ENCODE peak calls at places on chromosome 7, in five cellular contexts. K is K562, G is neuronal stem cell, I is IMR-90, S is prostate gland. A is an unnamed sample.
A peak's percentile ranks its signal among the peaks of the same experiment; 100 is the strongest.

GRCh38 chr7:107194051-107194450 is 25.2 kb downstream of the HBP1 start:
- DNase-seq in K (no peak), G (no peak), I (peak; percentile 11), S (no peak), A (no peak)

GRCh38 chr7:144024213-144024612 is 24.1 kb downstream of the OR6B1 start:
- DNase-seq in K (no peak), G (no peak), I (no peak), S (no peak), A (no peak)

GRCh38 chr7:132255084-132255483 is 321.2 kb downstream of the PLXNA4 start:
- DNase-seq in K (no peak), G (no peak), I (no peak), S (no peak), A (no peak)

GRCh38 chr7:1964913-1965578 is 267.7 kb downstream of the MAD1L1 start:
- DNase-seq in K (no peak), G (no peak), I (no peak), S (no peak), A (no peak)

GRCh38 chr7:43590862-43591550 is 8.1 kb downstream of the STK17A start:
- DNase-seq in K (no peak), G (no peak), I (no peak), S (no peak), A (no peak)

GRCh38 chr7:33511735-33512134 is 382.4 kb downstream of the BBS9 start:
- DNase-seq in K (no peak), G (no peak), I (no peak), S (no peak), A (no peak)

GRCh38 chr7:142012825-142013506 is 17.3 kb downstream of the MGAM start:
- DNase-seq in K (no peak), G (peak; percentile 0), I (no peak), S (no peak), A (peak; percentile 47)

GRCh38 chr7:130419652-130420051 is 21.2 kb downstream of the CEP41 start:
- DNase-seq in K (no peak), G (no peak), I (peak; percentile 6), S (no peak), A (no peak)

GRCh38 chr7:152866125-152866524 is 106.6 kb downstream of the ACTR3B start:
- DNase-seq in K (no peak), G (no peak), I (peak; percentile 48), S (no peak), A (no peak)

GRCh38 chr7:152669758-152670157 is 6.2 kb downstream of the XRCC2 start:
- DNase-seq in K (no peak), G (no peak), I (no peak), S (no peak), A (no peak)

DNA sequence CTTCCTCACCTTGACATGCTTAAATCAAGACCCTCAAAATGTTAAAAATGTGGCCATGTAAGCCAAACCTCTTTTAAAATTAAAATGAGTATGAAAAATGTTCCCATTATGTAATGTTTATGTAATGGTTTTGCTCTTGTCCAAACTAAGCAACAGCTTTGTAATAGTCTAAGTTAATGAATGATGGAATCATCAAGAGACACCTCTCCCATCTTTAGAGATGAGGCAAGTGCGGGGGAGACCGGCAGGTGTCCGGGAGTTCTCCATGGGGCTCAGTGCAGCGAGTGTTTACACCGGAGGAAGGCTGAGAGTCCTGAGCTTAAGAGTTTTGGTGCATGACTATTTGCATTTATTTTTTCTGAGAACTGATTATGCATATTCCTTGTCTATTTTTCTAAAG is 384.9 kb upstream of the RNF32 start:
- DNase-seq in K (no peak), G (no peak), I (no peak), S (no peak), A (no peak)
- H3K27me3 ChIP-seq in K (peaks cover 8% of the 10 kb centered on the region), G (no peaks in the 10 kb centered on the region), I (no peaks in the 10 kb centered on the region), S (no peaks in the 10 kb centered on the region), A (no peaks in the 10 kb centered on the region)

GRCh38 chr7:41701542-41701941 is 1.3 kb downstream of the INHBA start:
- DNase-seq in K (no peak), G (no peak), I (peak; percentile 33), S (no peak), A (no peak)
- H3K4me3 ChIP-seq in K (no peak overlapping the region), G (peak overlapping the region; percentile 17), I (peak overlapping the region; percentile 91), S (no peak overlapping the region), A (peak overlapping the region; percentile 82)

DNA sequence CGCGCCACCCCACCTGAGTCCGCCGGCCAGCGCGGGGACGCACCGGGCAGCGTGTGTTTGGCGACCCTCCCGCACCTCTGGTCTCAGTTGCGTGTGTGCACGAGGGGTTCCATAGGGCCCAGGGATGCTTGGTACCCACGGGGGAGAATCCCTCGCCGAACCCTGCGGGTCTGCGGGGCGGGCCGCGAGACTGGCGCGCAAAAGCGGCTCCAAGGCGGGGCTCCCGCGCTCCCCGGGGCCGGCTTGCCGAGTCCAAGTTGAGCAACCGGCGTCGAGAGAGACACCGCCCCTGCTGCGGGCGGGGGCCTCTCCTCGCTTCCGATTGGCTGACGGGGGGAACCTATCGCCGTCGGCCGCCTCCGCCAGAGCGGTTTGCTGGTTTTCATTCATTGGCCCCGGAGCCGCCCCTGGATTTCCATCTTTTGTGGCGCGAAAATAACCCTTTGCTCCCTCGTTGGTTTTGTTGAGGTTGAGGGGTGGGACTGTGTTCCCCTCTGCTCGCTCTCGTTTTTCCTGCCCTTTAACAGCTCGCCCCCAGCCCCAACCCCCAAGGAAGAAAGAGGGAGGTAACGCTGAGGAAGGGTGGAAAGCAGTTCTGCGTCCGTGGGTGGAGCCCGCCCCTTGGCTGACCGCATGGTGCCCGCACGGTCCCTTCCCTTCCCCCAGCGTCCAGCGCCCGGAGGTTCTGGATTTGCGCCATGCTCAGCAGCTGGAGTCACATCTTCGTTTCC is 4.0 kb upstream of the IGF2BP3 start:
- DNase-seq in K (peak; percentile 97), G (peak; percentile 98), I (peak; percentile 95), S (no peak), A (peak; percentile 95)
- H3K27me3 ChIP-seq in K (no peaks in the 10 kb centered on the region), G (no peaks in the 10 kb centered on the region), I (no peaks in the 10 kb centered on the region), S (peaks cover 65% of the 10 kb centered on the region), A (no peaks in the 10 kb centered on the region)

GRCh38 chr7:155803418-155804376 is 8.6 kb downstream of the SHH start:
- DNase-seq in K (no peak), G (no peak), I (no peak), S (no peak), A (no peak)
- H3K4me3 ChIP-seq in K (no peak overlapping the region), G (peak overlapping the region; percentile 45), I (peak overlapping the region; percentile 24), S (no peak overlapping the region), A (peak overlapping the region; percentile 36)

GRCh38 chr7:158166386-158167340 is 421.0 kb downstream of the PTPRN2 start:
- DNase-seq in K (no peak), G (no peak), I (no peak), S (no peak), A (no peak)

GRCh38 chr7:158167373-158167772 is 420.2 kb downstream of the PTPRN2 start:
- DNase-seq in K (no peak), G (no peak), I (no peak), S (no peak), A (no peak)

GRCh38 chr7:158164101-158165095 is 423.2 kb downstream of the PTPRN2 start:
- DNase-seq in K (no peak), G (no peak), I (no peak), S (no peak), A (no peak)

GRCh38 chr7:158161194-158161593 is 426.4 kb downstream of the PTPRN2 start:
- DNase-seq in K (no peak), G (no peak), I (no peak), S (no peak), A (no peak)

DNA sequence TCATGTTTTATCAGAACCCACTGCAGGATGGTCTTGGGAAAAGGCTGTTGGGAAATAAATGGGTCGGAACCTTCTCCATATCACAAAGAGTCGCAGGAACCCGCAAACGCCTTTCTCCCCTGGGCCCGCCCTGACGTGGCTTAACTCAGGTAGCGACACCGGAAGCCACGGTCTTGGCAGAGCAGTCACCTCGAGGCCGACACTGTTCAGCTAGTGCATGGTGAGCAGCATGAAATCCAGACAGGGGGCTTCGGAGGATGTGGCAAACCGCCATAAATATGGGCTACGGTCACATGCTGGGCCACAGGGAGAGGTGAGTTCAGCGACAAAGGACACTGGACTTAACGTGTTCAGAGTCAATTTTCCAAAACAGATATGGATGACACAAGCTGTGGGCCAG is 421.9 kb downstream of the PTPRN2 start:
- DNase-seq in K (no peak), G (no peak), I (no peak), S (no peak), A (no peak)
- H3K27me3 ChIP-seq in K (peaks cover 24% of the 10 kb centered on the region), G (no peaks in the 10 kb centered on the region), I (no peaks in the 10 kb centered on the region), S (no peaks in the 10 kb centered on the region), A (no peaks in the 10 kb centered on the region)

GRCh38 chr7:134513169-134513752 is 14.1 kb upstream of the AKR1B10 start:
- DNase-seq in K (peak; percentile 69), G (peak; percentile 11), I (peak; percentile 63), S (peak; percentile 17), A (peak; percentile 30)
- H3K4me3 ChIP-seq in K (no peak overlapping the region), G (no peak overlapping the region), I (no peak overlapping the region), S (no peak overlapping the region), A (no peak overlapping the region)

DNA sequence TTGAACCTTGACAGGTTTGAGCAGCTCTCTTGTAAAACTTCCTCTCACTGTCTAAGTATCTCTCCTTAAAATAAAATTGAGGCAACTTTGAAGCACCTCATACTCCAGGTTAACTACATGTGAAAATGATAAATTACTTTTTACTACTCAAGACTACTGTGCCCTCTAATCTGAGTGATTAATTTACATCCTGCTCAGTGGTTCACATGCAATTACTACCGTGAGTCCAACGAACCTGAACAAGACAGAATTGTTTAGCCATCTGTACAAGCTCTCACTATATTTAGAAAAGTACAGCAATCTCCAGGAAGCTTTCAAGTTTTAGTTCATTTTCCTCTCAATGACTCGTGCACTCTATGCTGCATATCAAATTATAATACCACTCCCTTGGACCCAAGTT is 21.2 kb downstream of the PDE1C start:
- DNase-seq in K (no peak), G (no peak), I (no peak), S (no peak), A (no peak)
- H3K27me3 ChIP-seq in K (no peaks in the 10 kb centered on the region), G (no peaks in the 10 kb centered on the region), I (no peaks in the 10 kb centered on the region), S (no peaks in the 10 kb centered on the region), A (no peaks in the 10 kb centered on the region)

A was measured in brain microvascular endothelial cell.